ENCODE peak calls at places on chromosomes 2 and 18, in eight cellular contexts. X is GM12878, S is SK-N-SH, Z is A549, R is HCT116, N is IMR-90, D is K562, K is HepG2. P is an unnamed sample.

GRCh38 chr2:72143441-72144356 is 4.0 kb downstream of the CYP26B1 start:
- DNase-seq in X (no peak), S (peak; percentile 57), Z (no peak), R (no peak), N (no peak), D (no peak), K (no peak), P (no peak)

GRCh38 chr18:31679806-31680793 is 4.3 kb downstream of the B4GALT6 start:
- DNase-seq in X (no peak), S (no peak), Z (no peak), R (no peak), N (no peak), D (no peak), K (no peak), P (no peak)

GRCh38 chr2:171241771-171242170 is 81.1 kb upstream of the TLK1 start:
- DNase-seq in X (no peak), S (no peak), Z (no peak), R (no peak), N (no peak), D (no peak), K (no peak), P (no peak)

GRCh38 chr2:181694271-181694670 is 14.0 kb upstream of the NEUROD1 start:
- DNase-seq in X (no peak), S (no peak), Z (no peak), R (no peak), N (no peak), D (no peak), K (no peak), P (no peak)

GRCh38 chr2:219603784-219604183 is 6.1 kb downstream of the STK11IP start:
- DNase-seq in X (no peak), S (no peak), Z (no peak), R (no peak), N (no peak), D (no peak), K (no peak), P (no peak)

GRCh38 chr2:201696151-201696659 is 2.2 kb downstream of the MPP4 start:
- DNase-seq in X (no peak), S (no peak), Z (no peak), R (no peak), N (peak; percentile 96), D (no peak), K (no peak), P (no peak)

GRCh38 chr2:190407246-190407661 is 901 bp upstream of the MFSD6 start:
- DNase-seq in X (no peak), S (no peak), Z (peak; percentile 24), R (no peak), N (no peak), D (no peak), K (no peak), P (no peak)

GRCh38 chr18:36451454-36452251 is 154.1 kb downstream of the FHOD3 start:
- DNase-seq in X (no peak), S (no peak), Z (no peak), R (no peak), N (no peak), D (no peak), K (no peak), P (no peak)

GRCh38 chr2:56168163-56168562 is 15.6 kb upstream of the CCDC85A start:
- DNase-seq in X (no peak), S (no peak), Z (no peak), R (no peak), N (no peak), D (no peak), K (no peak), P (no peak)

GRCh38 chr2:121992700-121993099 is 237.2 kb downstream of the TSN start:
- DNase-seq in X (no peak), S (no peak), Z (no peak), R (no peak), N (no peak), D (no peak), K (no peak), P (peak; percentile 42)

GRCh38 chr2:202494856-202495604 is 118.9 kb downstream of the BMPR2 start:
- DNase-seq in X (no peak), S (no peak), Z (no peak), R (no peak), N (no peak), D (no peak), K (peak; percentile 35), P (peak; percentile 54)

GRCh38 chr2:204325468-204325867 is 219.8 kb upstream of the PARD3B start:
- DNase-seq in X (no peak), S (peak; percentile 72), Z (peak; percentile 82), R (peak; percentile 62), N (peak; percentile 87), D (peak; percentile 54), K (peak; percentile 71), P (peak; percentile 67)

GRCh38 chr2:204321027-204321800 is 224.1 kb upstream of the PARD3B start:
- DNase-seq in X (no peak), S (no peak), Z (no peak), R (no peak), N (no peak), D (no peak), K (no peak), P (no peak)

GRCh38 chr2:204317640-204318039 is 227.6 kb upstream of the PARD3B start:
- DNase-seq in X (no peak), S (no peak), Z (no peak), R (no peak), N (no peak), D (no peak), K (no peak), P (no peak)

DNA sequence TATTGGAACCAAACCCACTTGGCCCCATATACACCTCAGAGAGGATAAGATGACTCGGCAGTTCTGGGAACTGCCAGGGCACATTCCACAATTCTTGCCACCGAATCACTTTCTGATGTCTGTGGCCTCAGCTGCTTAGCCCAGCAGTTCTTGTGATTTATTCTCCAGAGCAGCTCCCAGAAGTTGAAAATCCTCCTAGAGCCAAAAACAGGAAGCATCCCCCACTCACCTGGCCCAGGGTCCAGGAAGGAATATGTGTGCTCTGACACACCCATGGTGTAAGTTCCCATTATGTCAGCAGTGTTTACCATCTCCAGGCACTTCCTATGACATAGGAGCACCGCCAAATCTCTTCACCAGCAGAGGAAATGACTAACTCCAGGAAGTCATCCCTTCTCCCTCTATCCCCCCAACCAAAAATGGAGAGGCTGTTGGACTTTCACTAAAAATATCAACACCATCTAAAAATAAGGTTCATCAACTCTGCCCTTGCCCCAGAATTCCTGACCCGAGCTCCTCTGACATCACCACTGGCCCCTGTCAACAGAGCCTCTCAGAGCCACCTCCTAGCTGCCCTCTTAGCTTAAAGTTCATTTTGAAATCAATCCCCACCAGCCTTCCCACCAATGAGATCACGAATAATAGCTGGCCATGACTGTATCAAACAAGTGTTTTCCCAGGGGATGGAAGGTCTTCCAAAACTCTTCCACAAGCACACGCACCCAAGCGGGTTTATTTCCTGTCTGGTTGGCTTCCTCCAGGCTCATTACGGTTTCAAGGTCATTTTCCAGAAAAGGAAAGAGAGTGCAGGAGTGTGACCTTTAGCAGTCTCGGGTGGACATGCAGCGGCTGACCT is 223.1 kb upstream of the PARD3B start:
- DNase-seq in X (no peak), S (no peak), Z (peak; percentile 64), R (no peak), N (peak; percentile 62), D (no peak), K (no peak), P (no peak)
- TF ChIP-seq RAD21 in X (no peak), S (no peak), Z (no peak), R (no peak), N (no peak), D (no peak), K (no peak), P (no peak)

DNA sequence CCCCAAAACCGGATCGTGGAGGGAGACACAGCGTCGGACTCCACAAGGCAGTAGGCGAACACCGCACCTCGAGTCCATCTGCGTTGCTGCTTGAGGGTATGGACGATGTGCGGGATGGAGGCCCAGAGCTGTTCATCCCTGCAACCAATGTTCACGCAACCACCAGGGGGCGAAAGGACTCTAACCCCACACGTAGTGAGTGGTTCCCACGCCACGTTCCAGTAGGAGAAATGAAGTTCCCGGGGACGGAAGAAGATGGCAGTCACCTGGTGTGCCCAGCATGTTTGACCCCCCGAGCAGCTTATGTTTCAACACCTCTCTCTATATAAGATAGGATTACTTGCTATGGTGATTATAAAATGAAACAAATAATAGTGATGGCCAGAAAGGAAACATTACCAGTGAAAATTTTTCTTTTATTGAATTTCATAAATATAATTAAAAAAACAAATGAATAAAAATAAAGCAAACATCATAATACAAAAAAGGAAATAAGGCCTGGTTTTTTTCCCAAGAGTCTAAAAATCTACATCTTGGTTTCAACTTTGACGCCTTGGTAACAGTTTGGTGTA is 184.3 kb downstream of the SH3BP4 start:
- DNase-seq in X (no peak), S (peak; percentile 78), Z (peak; percentile 90), R (peak; percentile 77), N (peak; percentile 82), D (peak; percentile 63), K (peak; percentile 78), P (peak; percentile 34)
- TF ChIP-seq RAD21 in X (peak; percentile 50), S (peak; percentile 84), Z (peak; percentile 92), R (peak; percentile 93), N (peak; percentile 88), D (peak; percentile 32), K (peak; percentile 88), P (peak; percentile 86)

GRCh38 chr2:227095346-227095745 is 68.7 kb downstream of the COL4A4 start:
- DNase-seq in X (no peak), S (no peak), Z (no peak), R (no peak), N (no peak), D (no peak), K (no peak), P (no peak)

GRCh38 chr2:227098162-227098515 is 65.9 kb downstream of the COL4A4 start:
- DNase-seq in X (no peak), S (no peak), Z (no peak), R (no peak), N (no peak), D (no peak), K (no peak), P (no peak)

GRCh38 chr2:227103583-227103982 is 60.4 kb downstream of the COL4A4 start:
- DNase-seq in X (no peak), S (no peak), Z (no peak), R (no peak), N (no peak), D (no peak), K (no peak), P (no peak)

GRCh38 chr2:227097495-227098161 is 66.4 kb downstream of the COL4A4 start:
- DNase-seq in X (no peak), S (no peak), Z (no peak), R (no peak), N (no peak), D (no peak), K (no peak), P (no peak)
- TF ChIP-seq RAD21 in X (no peak), S (no peak), Z (no peak), R (no peak), N (no peak), D (no peak), K (no peak), P (no peak)

GRCh38 chr18:40357536-40357935 is 1597.5 kb upstream of the PIK3C3 start:
- DNase-seq in X (no peak), S (no peak), Z (no peak), R (no peak), N (no peak), D (no peak), K (no peak), P (no peak)

GRCh38 chr18:40355701-40356100 is 1599.3 kb upstream of the PIK3C3 start:
- DNase-seq in X (no peak), S (no peak), Z (no peak), R (no peak), N (peak; percentile 64), D (no peak), K (no peak), P (no peak)

DNA sequence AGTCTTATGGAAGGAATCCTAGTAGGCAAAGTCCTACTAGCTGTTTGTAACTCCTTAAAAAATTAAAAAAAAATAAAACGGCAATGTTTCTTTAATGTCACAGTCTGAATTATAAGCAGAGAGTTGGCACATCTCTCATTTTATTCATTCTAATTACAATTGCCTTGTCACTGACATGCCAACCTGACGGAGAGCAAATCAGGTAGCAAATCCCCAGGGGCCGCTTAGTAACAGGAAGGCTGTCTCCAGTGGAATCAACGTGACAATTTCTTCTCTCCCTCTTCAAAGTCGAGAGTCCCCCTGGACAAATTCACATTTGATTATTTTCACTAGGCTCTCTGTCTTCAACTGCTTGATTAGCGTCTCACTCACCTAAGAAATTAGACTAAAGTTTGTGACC is 1598.9 kb upstream of the PIK3C3 start:
- DNase-seq in X (no peak), S (no peak), Z (no peak), R (no peak), N (no peak), D (no peak), K (no peak), P (no peak)
- TF ChIP-seq RAD21 in X (no peak), S (no peak), Z (no peak), R (no peak), N (no peak), D (no peak), K (no peak), P (no peak)